ENCODE peak calls at places on chromosomes 1 and 21, in four cellular contexts. E is HCT116, R is colonic mucosa, J is heart left ventricle. G is an unnamed sample. For H3K27me3, the result is how much of the 10 kb centered on the place peaks cover.

GRCh38 chr1:89995595-89996397 is 886 bp downstream of the ZNF326 start:
- DNase-seq in E (no peak), R (no peak), J (no peak), G (no peak)

GRCh38 chr1:21302747-21303715 is 12.8 kb upstream of the ECE1 start:
- DNase-seq in E (no peak), R (peak), J (no peak), G (no peak)

GRCh38 chr21:44873356-44874239 is at the start of gene PTTG1IP:
- DNase-seq in E (peak), R (peak), J (peak), G (peak)

GRCh38 chr1:119587328-119587727 is 60.7 kb downstream of the ZNF697 start:
- DNase-seq in E (no peak), R (no peak), J (no peak), G (no peak)

GRCh38 chr21:25508364-25508763 is 98.9 kb downstream of the MRPL39 start:
- DNase-seq in E (no peak), R (no peak), J (no peak), G (no peak)

GRCh38 chr1:160637821-160638539 is 8.9 kb downstream of the SLAMF1 start:
- DNase-seq in E (no peak), R (no peak), J (no peak), G (no peak)

GRCh38 chr1:209896346-209896745 is 41.7 kb upstream of the SYT14 start:
- DNase-seq in E (no peak), R (no peak), J (no peak), G (no peak)

GRCh38 chr1:85320371-85321131 is 44.1 kb upstream of the BCL10 start:
- DNase-seq in E (no peak), R (no peak), J (no peak), G (no peak)

GRCh38 chr1:18328803-18329202 is 151.9 kb upstream of the KLHDC7A start:
- DNase-seq in E (no peak), R (no peak), J (no peak), G (no peak)

GRCh38 chr1:207962716-207963428 is 51.9 kb upstream of the CD34 start:
- DNase-seq in E (no peak), R (peak), J (peak), G (peak)

GRCh38 chr1:43452789-43453441 is 816 bp downstream of the HYI start:
- DNase-seq in E (no peak), R (peak), J (no peak), G (no peak)

GRCh38 chr1:47434051-47434842 is 3.6 kb upstream of the FOXD2 start:
- DNase-seq in E (no peak), R (peak), J (peak), G (peak)

GRCh38 chr1:43280683-43281082 is 4.7 kb downstream of the C1orf210 start:
- DNase-seq in E (no peak), R (no peak), J (no peak), G (no peak)

GRCh38 chr1:52045236-52045635 is 9.8 kb downstream of the TXNDC12 start:
- DNase-seq in E (no peak), R (no peak), J (no peak), G (no peak)

GRCh38 chr1:36781098-36781497 is 253.2 kb downstream of the GRIK3 start:
- DNase-seq in E (no peak), R (no peak), J (no peak), G (no peak)

DNA sequence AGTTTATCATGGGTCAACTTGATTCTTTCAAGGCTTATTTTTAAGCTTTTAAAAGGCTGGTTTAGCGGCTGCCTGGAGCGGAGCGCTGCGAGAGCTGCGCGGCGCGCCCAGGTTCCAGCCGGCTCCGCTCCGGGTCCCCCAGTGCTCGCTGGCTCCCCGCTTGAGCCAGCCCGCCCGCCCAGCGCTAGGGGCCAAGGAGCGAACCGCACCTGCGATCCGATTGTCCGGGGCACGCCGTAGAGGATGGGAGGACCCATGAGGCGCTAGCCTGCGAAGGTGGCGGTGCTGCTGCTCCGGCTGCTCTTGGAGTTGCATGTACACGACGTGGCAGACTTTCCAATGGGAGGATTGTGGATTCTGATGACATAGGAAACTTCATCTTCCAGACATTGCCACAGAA is 9.9 kb upstream of the CFHR4 start:
- DNase-seq in E (no peak), R (no peak), J (no peak), G (no peak)
- TF ChIP-seq CTCF in E (no peak), R (no peak), J (no peak), G (no peak)

GRCh38 chr1:24970399-24970753 is 40.3 kb upstream of the RUNX3 start:
- DNase-seq in E (no peak), R (no peak), J (no peak), G (no peak)
- H3K4me3 ChIP-seq in E (no peak), R (no peak), J (no peak), G (no peak)

DNA sequence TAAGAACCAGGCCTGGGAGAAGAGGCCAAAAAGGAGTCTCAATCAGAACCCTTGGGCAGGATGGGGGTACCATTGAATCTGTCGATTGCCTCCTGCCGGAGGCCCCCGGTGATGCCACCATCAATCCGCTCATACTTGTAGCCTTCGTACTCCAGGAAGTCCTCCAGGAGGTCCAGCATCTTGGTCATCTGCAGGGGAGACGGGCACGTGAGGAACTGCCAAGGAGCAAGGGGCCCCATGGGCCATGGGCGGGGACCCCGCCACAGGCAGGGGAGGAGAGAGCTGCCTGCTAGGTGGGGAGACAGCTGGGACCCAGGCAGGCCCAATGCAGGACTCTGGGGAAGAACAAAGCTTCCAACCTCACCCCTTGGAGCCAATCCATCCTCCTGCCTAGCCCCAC is 48.6 kb downstream of the CHD5 start:
- DNase-seq in E (no peak), R (no peak), J (no peak), G (no peak)
- H3K27me3 ChIP-seq in E (under half), R (under half), J (under half), G (under half)

GRCh38 chr1:201562659-201563405 is 23.9 kb downstream of the NAV1 start:
- DNase-seq in E (no peak), R (no peak), J (peak), G (no peak)
- TF ChIP-seq CTCF in E (no peak), R (no peak), J (no peak), G (no peak)

GRCh38 chr1:205444300-205444930 is 11.4 kb downstream of the BLACAT1 start:
- DNase-seq in E (no peak), R (no peak), J (no peak), G (no peak)
- H3K4me3 ChIP-seq in E (no peak), R (no peak), J (peak), G (peak)

DNA sequence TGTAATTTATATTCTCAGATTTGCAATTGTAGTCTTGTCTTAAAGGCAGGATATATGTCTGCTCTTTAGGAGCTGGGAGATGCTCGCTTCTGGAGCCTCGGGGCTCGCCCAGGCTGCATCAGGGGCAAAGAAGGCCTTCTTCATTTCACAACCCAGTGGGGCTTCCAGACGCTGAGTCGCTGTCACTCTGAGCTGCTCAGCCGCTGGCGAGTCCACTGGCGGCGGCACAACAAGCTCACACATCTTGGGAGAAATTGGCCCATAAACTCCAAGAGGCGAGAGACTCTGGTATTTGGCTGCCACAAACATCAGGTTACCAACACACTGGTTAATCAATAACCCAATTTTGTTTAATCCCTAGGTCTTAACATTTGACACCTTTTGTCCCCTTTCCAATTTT is 216.6 kb downstream of the ATG4C start:
- DNase-seq in E (no peak), R (no peak), J (no peak), G (no peak)
- H3K27me3 ChIP-seq in E (half or more), R (under half), J (under half), G (under half)

DNA sequence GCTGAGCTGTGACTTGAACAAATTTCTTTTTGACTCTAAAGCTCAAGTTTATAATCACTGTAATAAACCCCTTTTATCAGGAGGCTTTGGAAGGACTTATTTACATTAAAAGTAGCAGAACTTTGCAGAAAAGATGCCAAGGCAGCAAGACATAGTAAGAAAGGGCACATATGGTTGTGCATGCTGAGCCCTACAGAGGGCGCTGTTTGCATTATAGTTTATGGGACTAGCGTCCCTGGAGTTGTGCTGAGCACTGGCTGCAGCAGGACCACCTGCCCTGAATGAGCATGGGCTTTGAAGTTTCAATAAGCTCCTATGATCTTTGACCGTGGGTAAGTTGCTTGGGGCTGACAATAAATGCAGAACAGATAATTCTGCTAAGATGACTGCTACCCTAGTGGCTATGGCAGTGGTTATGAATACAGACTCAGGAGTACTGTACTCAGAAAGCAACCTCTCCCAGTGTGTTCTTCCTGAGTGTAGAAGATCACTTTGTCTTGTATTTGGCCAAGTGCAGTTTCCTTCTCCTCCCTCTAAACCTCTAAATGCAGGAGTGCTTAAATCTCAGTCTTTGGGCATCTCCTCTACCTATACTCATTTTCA is 45.4 kb upstream of the USP1 start:
- DNase-seq in E (peak), R (peak), J (no peak), G (no peak)
- TF ChIP-seq CTCF in E (peak), R (peak), J (peak), G (no peak)

GRCh38 chr1:40986328-40986783 is 6.9 kb downstream of the CTPS1 start:
- DNase-seq in E (no peak), R (no peak), J (no peak), G (no peak)
- H3K4me3 ChIP-seq in E (no peak), R (no peak), J (no peak), G (no peak)

DNA sequence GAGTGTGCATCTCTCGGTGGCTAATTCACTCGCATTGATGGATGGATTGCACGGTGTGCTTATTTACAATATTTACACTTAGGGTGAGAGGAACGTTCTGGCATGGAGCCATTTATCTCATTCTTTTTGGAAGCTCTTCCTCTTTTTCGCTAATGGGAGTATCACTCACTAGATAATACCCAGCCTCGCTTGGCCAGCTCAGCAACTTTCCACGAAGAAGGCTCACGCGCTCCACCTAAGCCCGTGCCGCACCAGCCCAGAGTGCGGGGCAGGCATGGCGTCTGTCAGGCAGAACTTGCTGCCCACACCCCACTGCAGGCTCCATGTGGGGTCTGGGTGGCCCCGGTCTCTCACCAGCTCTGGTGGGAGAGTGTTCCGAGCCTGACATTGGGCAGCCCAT is 484.9 kb downstream of the NPHP4 start:
- DNase-seq in E (no peak), R (no peak), J (no peak), G (no peak)
- H3K27me3 ChIP-seq in E (under half), R (under half), J (under half), G (half or more)

GRCh38 chr1:55425310-55425930 is 210.3 kb upstream of the USP24 start:
- DNase-seq in E (no peak), R (no peak), J (no peak), G (no peak)
- TF ChIP-seq CTCF in E (no peak), R (no peak), J (no peak), G (no peak)

G was measured in heart right ventricle.